ENCODE peak calls at places on chromosomes 3 and 15, in seven cellular contexts. K is tibial artery, G is heart left ventricle, T is lower lobe of right lung, E is psoas muscle, Y is mucosa of descending colon, H is A549. L is an unnamed sample.

GRCh38 chr3:139238281-139239030 is 105.4 kb upstream of the MRPS22 start:
- DNase-seq in Y (no peak), T (no peak), E (no peak), G (no peak), H (no peak), K (no peak), L (no peak)

GRCh38 chr3:34056951-34057390 is 258.5 kb downstream of the PDCD6IP start:
- DNase-seq in E (no peak), G (no peak), Y (no peak), H (peak; percentile 63), T (no peak), K (no peak), L (no peak)

GRCh38 chr15:31526916-31527690 is 200.5 kb downstream of the KLF13 start:
- DNase-seq in H (no peak), Y (no peak), E (no peak), K (no peak), T (no peak), G (no peak), L (no peak)

GRCh38 chr3:24881239-24881638 is 386.6 kb upstream of the THRB start:
- DNase-seq in E (no peak), H (no peak), T (no peak), Y (no peak), K (no peak), G (no peak), L (no peak)

GRCh38 chr3:154195620-154196366 is 74.6 kb downstream of the ARHGEF26 start:
- DNase-seq in K (no peak), Y (no peak), G (no peak), E (no peak), H (no peak), T (no peak), L (no peak)

GRCh38 chr15:88029696-88030095 is 226.8 kb downstream of the NTRK3 start:
- DNase-seq in G (no peak), E (no peak), K (no peak), Y (no peak), T (no peak), H (no peak), L (no peak)

GRCh38 chr3:127671523-127672428 is 976 bp upstream of the ABTB1 start:
- DNase-seq in E (peak; percentile 64), H (no peak), T (no peak), Y (no peak), K (peak; percentile 67), G (peak; percentile 16), L (no peak)

GRCh38 chr3:39346785-39347585 is 17.5 kb downstream of the CCR8 start:
- DNase-seq in Y (peak; percentile 14), K (no peak), G (no peak), H (no peak), E (no peak), T (no peak), L (no peak)

GRCh38 chr15:60574801-60575631 is 96.1 kb upstream of the ICE2 start:
- DNase-seq in E (no peak), K (no peak), T (no peak), Y (no peak), G (no peak), H (peak; percentile 18), L (no peak)

GRCh38 chr15:59746777-59747176 is 57.7 kb upstream of the BNIP2 start:
- DNase-seq in E (no peak), H (no peak), Y (no peak), K (no peak), T (no peak), G (no peak), L (no peak)

DNA sequence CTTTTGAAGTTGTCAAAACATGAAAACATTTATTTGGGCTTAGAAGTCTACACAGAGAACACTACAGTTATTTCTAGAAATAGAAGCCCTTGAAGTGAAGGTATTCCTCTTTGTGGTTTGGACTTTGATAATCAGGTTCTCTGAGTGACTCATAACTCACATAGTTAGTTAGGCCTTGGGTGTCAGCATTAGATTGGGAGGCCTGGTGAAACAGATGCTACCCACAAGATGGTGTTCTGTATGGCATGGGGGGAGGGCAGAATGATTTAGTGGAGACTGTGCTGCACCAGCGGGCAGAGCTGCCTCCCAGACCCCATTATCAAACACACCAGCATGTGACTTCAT is 108.9 kb upstream of the ETV5 start:
- DNase-seq in G (no peak), E (no peak), K (no peak), H (no peak), T (no peak), Y (no peak), L (no peak)
- H3K4me1 ChIP-seq in G (peaks cover 20% of the 10 kb centered on the region), E (peaks cover 64% of the 10 kb centered on the region), K (no peaks in the 10 kb centered on the region), H (no peaks in the 10 kb centered on the region), T (no peaks in the 10 kb centered on the region), Y (no peaks in the 10 kb centered on the region), L (peaks cover 3% of the 10 kb centered on the region)

GRCh38 chr3:11627612-11628011 is 16.1 kb downstream of the VGLL4 start:
- DNase-seq in E (no peak), K (no peak), Y (no peak), H (no peak), G (no peak), T (no peak), L (no peak)
- H3K9me3 ChIP-seq in E (no peaks in the 10 kb centered on the region), K (no peaks in the 10 kb centered on the region), Y (no peaks in the 10 kb centered on the region), H (no peaks in the 10 kb centered on the region), G (no peaks in the 10 kb centered on the region), T (no peaks in the 10 kb centered on the region), L (no peaks in the 10 kb centered on the region)

GRCh38 chr3:62662680-62663079 is 212.5 kb downstream of the CADPS start:
- DNase-seq in E (no peak), H (no peak), K (no peak), G (no peak), Y (no peak), T (no peak), L (no peak)

GRCh38 chr3:62655319-62656063 is 219.7 kb downstream of the CADPS start:
- DNase-seq in T (no peak), Y (no peak), G (no peak), E (no peak), H (no peak), K (no peak), L (no peak)

GRCh38 chr3:62653806-62654205 is 221.4 kb downstream of the CADPS start:
- DNase-seq in E (no peak), K (no peak), T (no peak), Y (no peak), G (no peak), H (no peak), L (no peak)

GRCh38 chr3:62659660-62660059 is 215.6 kb downstream of the CADPS start:
- DNase-seq in T (no peak), Y (no peak), E (no peak), K (no peak), G (no peak), H (no peak), L (no peak)
- TF ChIP-seq CTCF in T (no peak), Y (no peak), E (no peak), K (no peak), G (no peak), H (no peak), L (no peak)

GRCh38 chr3:123076496-123077418 is 9.9 kb downstream of the PDIA5 start:
- DNase-seq in G (peak; percentile 73), H (no peak), T (peak; percentile 73), K (peak; percentile 92), E (no peak), Y (no peak), L (no peak)

GRCh38 chr3:123080864-123081562 is 14.2 kb downstream of the PDIA5 start:
- DNase-seq in G (no peak), E (no peak), K (no peak), T (no peak), H (no peak), Y (no peak), L (no peak)

GRCh38 chr3:123075359-123075758 is 8.5 kb downstream of the PDIA5 start:
- DNase-seq in K (no peak), H (no peak), E (no peak), Y (no peak), G (no peak), T (no peak), L (no peak)

GRCh38 chr3:123076112-123076495 is 9.3 kb downstream of the PDIA5 start:
- DNase-seq in G (no peak), Y (no peak), H (no peak), E (no peak), K (no peak), T (no peak), L (no peak)

GRCh38 chr3:123078101-123078500 is 11.3 kb downstream of the PDIA5 start:
- DNase-seq in K (no peak), T (no peak), Y (no peak), G (no peak), E (no peak), H (no peak), L (no peak)
- H3K4me1 ChIP-seq in K (peaks cover 41% of the 10 kb centered on the region), T (peaks cover 47% of the 10 kb centered on the region), Y (peaks cover 16% of the 10 kb centered on the region), G (peaks cover 50% of the 10 kb centered on the region), E (peaks cover 23% of the 10 kb centered on the region), H (peaks cover 11% of the 10 kb centered on the region), L (peaks cover 29% of the 10 kb centered on the region)

GRCh38 chr15:75061272-75061671 is 37.9 kb downstream of the PPCDC start:
- DNase-seq in Y (peak; percentile 9), E (no peak), G (no peak), K (no peak), H (no peak), T (no peak), L (no peak)

GRCh38 chr15:75063889-75064288 is 40.5 kb downstream of the PPCDC start:
- DNase-seq in H (no peak), E (no peak), K (no peak), G (no peak), T (no peak), Y (no peak), L (no peak)

GRCh38 chr15:75065467-75065850 is 42.1 kb downstream of the PPCDC start:
- DNase-seq in K (no peak), H (no peak), G (no peak), Y (no peak), E (no peak), T (no peak), L (no peak)

GRCh38 chr15:75063338-75063737 is 39.9 kb downstream of the PPCDC start:
- DNase-seq in Y (no peak), G (no peak), E (no peak), H (no peak), T (no peak), K (no peak), L (no peak)

GRCh38 chr15:75062706-75063105 is 39.3 kb downstream of the PPCDC start:
- DNase-seq in H (no peak), K (no peak), Y (no peak), T (no peak), E (no peak), G (no peak), L (no peak)
- H3K9me3 ChIP-seq in H (no peaks in the 10 kb centered on the region), K (no peaks in the 10 kb centered on the region), Y (no peaks in the 10 kb centered on the region), T (no peaks in the 10 kb centered on the region), E (no peaks in the 10 kb centered on the region), G (no peaks in the 10 kb centered on the region), L (no peaks in the 10 kb centered on the region)